ENCODE peak calls at places on chromosomes 16 and 17, in five cellular contexts. D is choroid plexus epithelial cell, M is tibial artery, G is HL-60, X is fibroblast of the aortic adventitia. S is an unnamed sample.

GRCh38 chr16:51374346-51374745 is 223.3 kb upstream of the SALL1 start:
- DNase-seq in D (peak; percentile 94), M (no peak), G (no peak), X (peak; percentile 86), S (no peak)

GRCh38 chr16:66717112-66717675 is 20.7 kb upstream of the CMTM4 start:
- DNase-seq in D (peak; percentile 74), M (no peak), G (peak; percentile 77), X (no peak), S (no peak)

GRCh38 chr17:33973491-33973890 is 281.6 kb upstream of the CCL2 start:
- DNase-seq in D (no peak), M (no peak), G (no peak), X (no peak), S (no peak)

GRCh38 chr17:59558953-59559352 is 6.5 kb upstream of the DHX40 start:
- DNase-seq in D (peak; percentile 53), M (no peak), G (no peak), X (peak; percentile 56), S (no peak)

GRCh38 chr17:34837796-34838195 is 123.5 kb downstream of the CCT6B start:
- DNase-seq in D (no peak), M (no peak), G (no peak), X (no peak), S (no peak)

GRCh38 chr16:29029168-29029994 is 44.5 kb downstream of the LAT start:
- DNase-seq in D (peak; percentile 96), M (no peak), G (no peak), X (peak; percentile 80), S (peak; percentile 44)

GRCh38 chr17:2889256-2889655 is 93.0 kb downstream of the RAP1GAP2 start:
- DNase-seq in D (no peak), M (no peak), G (no peak), X (no peak), S (no peak)

GRCh38 chr16:9370071-9370491 is 278.6 kb downstream of the HAPSTR1 start:
- DNase-seq in D (no peak), M (no peak), G (no peak), X (no peak), S (no peak)

GRCh38 chr17:51251010-51251409 is 8.8 kb downstream of the MBTD1 start:
- DNase-seq in D (no peak), M (no peak), G (no peak), X (no peak), S (no peak)

GRCh38 chr16:82741073-82741615 is 114.4 kb downstream of the CDH13 start:
- DNase-seq in D (peak; percentile 29), M (no peak), G (no peak), X (no peak), S (no peak)

GRCh38 chr17:17491546-17491988 is 4.6 kb downstream of the RASD1 start:
- DNase-seq in D (no peak), M (peak; percentile 55), G (no peak), X (no peak), S (no peak)

GRCh38 chr17:12064395-12064794 is 43.7 kb downstream of the MAP2K4 start:
- DNase-seq in D (no peak), M (no peak), G (no peak), X (no peak), S (no peak)

GRCh38 chr17:58630883-58631522 is 60.8 kb downstream of the TEX14 start:
- DNase-seq in D (no peak), M (no peak), G (peak; percentile 36), X (no peak), S (peak; percentile 46)

GRCh38 chr17:80649672-80650338 is 105.2 kb downstream of the RPTOR start:
- DNase-seq in D (peak; percentile 82), M (no peak), G (peak; percentile 13), X (peak; percentile 97), S (no peak)

GRCh38 chr17:57486978-57487377 is 230.7 kb downstream of the MSI2 start:
- DNase-seq in D (no peak), M (no peak), G (peak; percentile 79), X (no peak), S (no peak)

GRCh38 chr16:1474796-1475551 is at the start of gene CLCN7:
- DNase-seq in D (peak; percentile 89), M (peak; percentile 94), G (peak; percentile 88), X (peak; percentile 79), S (peak; percentile 89)

GRCh38 chr16:23186171-23186570 is 3.6 kb downstream of the SCNN1G start:
- DNase-seq in D (no peak), M (no peak), G (no peak), X (no peak), S (no peak)

GRCh38 chr16:49846800-49847199 is 9.1 kb downstream of the ZNF423 start:
- DNase-seq in D (no peak), M (no peak), G (no peak), X (no peak), S (no peak)

GRCh38 chr17:78759203-78759968 is 22.7 kb downstream of the CYTH1 start:
- DNase-seq in D (peak; percentile 92), M (no peak), G (peak; percentile 93), X (peak; percentile 46), S (no peak)

GRCh38 chr16:82460761-82461160 is 166.0 kb upstream of the CDH13 start:
- DNase-seq in D (no peak), M (no peak), G (no peak), X (no peak), S (no peak)

GRCh38 chr16:72025404-72026114 is 17.0 kb downstream of the DHODH start:
- DNase-seq in D (no peak), M (peak; percentile 51), G (no peak), X (no peak), S (no peak)

GRCh38 chr17:56096026-56096807 is 57.1 kb upstream of the ANKFN1 start:
- DNase-seq in D (no peak), M (no peak), G (no peak), X (no peak), S (no peak)

GRCh38 chr17:17780941-17781590 is 55.7 kb downstream of the SREBF1 start:
- DNase-seq in D (peak; percentile 79), M (peak; percentile 81), G (no peak), X (peak; percentile 32), S (peak; percentile 69)

GRCh38 chr17:40541060-40541872 is 24.0 kb downstream of the CCR7 start:
- DNase-seq in D (no peak), M (peak; percentile 53), G (no peak), X (no peak), S (peak; percentile 66)

GRCh38 chr17:58329808-58330543 is 1.4 kb upstream of the TSPOAP1 start:
- DNase-seq in D (no peak), M (no peak), G (peak; percentile 92), X (no peak), S (no peak)

GRCh38 chr16:85418978-85419491 is 194.1 kb upstream of the GSE1 start:
- DNase-seq in D (no peak), M (no peak), G (no peak), X (no peak), S (no peak)
- TF ChIP-seq CTCF in D (no peak), M (no peak), G (no peak), X (no peak), S (no peak)

GRCh38 chr16:46801428-46802049 is 29.4 kb downstream of the C16orf87 start:
- DNase-seq in D (peak; percentile 48), M (no peak), G (no peak), X (peak; percentile 41), S (no peak)
- TF ChIP-seq CTCF in D (peak; percentile 49), M (peak; percentile 27), G (peak; percentile 15), X (peak; percentile 48), S (peak; percentile 35)

GRCh38 chr17:19344311-19345066 is 18.0 kb downstream of the B9D1 start:
- DNase-seq in D (no peak), M (peak; percentile 64), G (no peak), X (no peak), S (no peak)
- TF ChIP-seq CTCF in D (no peak), M (no peak), G (no peak), X (no peak), S (no peak)

GRCh38 chr16:84746231-84746630 is 46.4 kb downstream of the USP10 start:
- DNase-seq in D (no peak), M (no peak), G (no peak), X (no peak), S (no peak)

GRCh38 chr16:84749815-84750214 is 50.0 kb downstream of the USP10 start:
- DNase-seq in D (peak; percentile 61), M (no peak), G (no peak), X (no peak), S (no peak)

GRCh38 chr16:84746875-84747274 is 47.1 kb downstream of the USP10 start:
- DNase-seq in D (no peak), M (no peak), G (no peak), X (no peak), S (peak; percentile 78)

GRCh38 chr16:84751241-84751640 is 51.4 kb downstream of the USP10 start:
- DNase-seq in D (no peak), M (no peak), G (peak; percentile 34), X (no peak), S (no peak)

GRCh38 chr16:84749072-84749471 is 49.3 kb downstream of the USP10 start:
- DNase-seq in D (no peak), M (no peak), G (no peak), X (no peak), S (no peak)
- TF ChIP-seq CTCF in D (no peak), M (no peak), G (no peak), X (no peak), S (no peak)

GRCh38 chr17:13114601-13115024 is 96.8 kb upstream of the ELAC2 start:
- DNase-seq in D (peak; percentile 63), M (no peak), G (peak; percentile 1), X (peak; percentile 51), S (no peak)
- TF ChIP-seq CTCF in D (peak; percentile 92), M (no peak), G (peak; percentile 23), X (peak; percentile 86), S (peak; percentile 53)